ENCODE peak calls at places on chromosomes 7 and 10, in six cellular contexts. S is dermis microvascular lymphatic vessel endothelial cell; T is tibial artery; N is adrenal gland; F is stimulated activated CD8-positive, alpha-beta memory T cell treated with anti-CD3 and anti-CD28 coated beads, Interleukin-7, amount 100 ng/mL, for 4 hours; J is activated T-cell treated with anti-CD3 and anti-CD28 coated beads for 1 hour. B is an unnamed sample.

GRCh38 chr7:75039166-75039565 is 34.4 kb downstream of the RCC1L start:
- DNase-seq in S (peak; percentile 61), T (no peak), N (no peak), F (no peak), J (no peak), B (no peak)

GRCh38 chr7:155918720-155919399 is 106.6 kb upstream of the SHH start:
- DNase-seq in S (peak; percentile 78), T (no peak), N (peak; percentile 76), F (no peak), J (no peak), B (peak; percentile 22)

GRCh38 chr10:6543431-6544005 is 36.6 kb downstream of the PRKCQ start:
- DNase-seq in S (no peak), T (no peak), N (no peak), F (peak; percentile 19), J (no peak), B (no peak)

GRCh38 chr7:16936626-16937422 is 55.0 kb upstream of the AGR3 start:
- DNase-seq in S (no peak), T (no peak), N (no peak), F (no peak), J (no peak), B (no peak)

GRCh38 chr10:104045151-104046089 is 40.3 kb downstream of the COL17A1 start:
- DNase-seq in S (peak; percentile 77), T (no peak), N (peak; percentile 77), F (no peak), J (no peak), B (peak; percentile 74)

GRCh38 chr7:127586346-127586745 is 950 bp upstream of the GCC1 start:
- DNase-seq in S (no peak), T (no peak), N (no peak), F (no peak), J (no peak), B (no peak)

GRCh38 chr10:98748298-98748697 is 301.6 kb upstream of the HPS1 start:
- DNase-seq in S (peak; percentile 32), T (no peak), N (no peak), F (no peak), J (no peak), B (peak; percentile 78)

GRCh38 chr10:114767589-114768393 is 53.8 kb upstream of the FHIP2A start:
- DNase-seq in S (peak; percentile 25), T (no peak), N (peak; percentile 36), F (no peak), J (no peak), B (peak; percentile 83)

GRCh38 chr10:49620286-49620810 is 6.5 kb downstream of the CHAT start:
- DNase-seq in S (no peak), T (no peak), N (no peak), F (no peak), J (no peak), B (no peak)

GRCh38 chr10:13053794-13054462 is 46.0 kb upstream of the OPTN start:
- DNase-seq in S (no peak), T (no peak), N (no peak), F (no peak), J (no peak), B (peak; percentile 76)

GRCh38 chr7:91079491-91079890 is 184.7 kb upstream of the FZD1 start:
- DNase-seq in S (no peak), T (no peak), N (no peak), F (no peak), J (no peak), B (no peak)

GRCh38 chr7:98869374-98870070 is at the start of gene TMEM130:
- DNase-seq in S (no peak), T (no peak), N (no peak), F (no peak), J (no peak), B (no peak)

GRCh38 chr10:79084012-79084971 is 15.5 kb downstream of the ZMIZ1 start:
- DNase-seq in S (peak; percentile 96), T (peak; percentile 98), N (peak; percentile 94), F (no peak), J (no peak), B (peak; percentile 91)

GRCh38 chr7:124459101-124460052 is 306.2 kb downstream of the GPR37 start:
- DNase-seq in S (no peak), T (no peak), N (no peak), F (no peak), J (no peak), B (peak; percentile 14)

B was measured in DMS53.